ENCODE peak calls at places on chromosomes 4 and X, in four cellular contexts. Q, P, D and M are unnamed samples.

GRCh38 chrX:34638116-34638515 is 19.0 kb downstream of the TMEM47 start:
- DNase-seq in Q (peak; percentile 39), D (no peak), P (no peak), M (no peak)

GRCh38 chrX:27599928-27600327 is 9.8 kb downstream of the DCAF8L2 start:
- DNase-seq in D (peak; percentile 34), Q (peak; percentile 70), P (no peak), M (peak; percentile 53)

GRCh38 chr4:79255793-79256192 is 70.1 kb downstream of the NAA11 start:
- DNase-seq in P (no peak), D (no peak), Q (no peak), M (no peak)

GRCh38 chr4:78426972-78427371 is 124.6 kb upstream of the ANXA3 start:
- DNase-seq in D (no peak), Q (no peak), P (no peak), M (no peak)

GRCh38 chr4:118112647-118113046 is 78.4 kb downstream of the NDST3 start:
- DNase-seq in P (no peak), D (peak; percentile 31), Q (peak; percentile 70), M (no peak)

GRCh38 chr4:99159699-99160098 is 15.6 kb upstream of the ADH4 start:
- DNase-seq in P (no peak), Q (no peak), D (no peak), M (no peak)

GRCh38 chr4:6480532-6481088 is 8.2 kb upstream of the PPP2R2C start:
- DNase-seq in D (no peak), Q (no peak), P (no peak), M (peak; percentile 98)

GRCh38 chr4:98638661-98639060 is 19.8 kb downstream of the TSPAN5 start:
- DNase-seq in D (peak; percentile 65), Q (no peak), P (no peak), M (no peak)

GRCh38 chrX:17552251-17552650 is 177.3 kb downstream of the NHS start:
- DNase-seq in D (peak; percentile 73), P (no peak), Q (no peak), M (no peak)

GRCh38 chr4:8297141-8297601 is 27.6 kb downstream of the HTRA3 start:
- DNase-seq in P (no peak), Q (no peak), D (no peak), M (no peak)

GRCh38 chr4:39037491-39037825 is 5.2 kb upstream of the TMEM156 start:
- DNase-seq in P (no peak), D (peak; percentile 72), Q (peak; percentile 59), M (peak; percentile 67)

GRCh38 chr4:181821039-181822004 is 421.9 kb upstream of the TENM3 start:
- DNase-seq in D (peak; percentile 86), Q (no peak), P (no peak), M (no peak)

GRCh38 chr4:41209187-41209586 is 5.2 kb downstream of the APBB2 start:
- DNase-seq in P (no peak), Q (no peak), D (peak; percentile 47), M (no peak)

GRCh38 chr4:9953089-9953488 is 68.2 kb downstream of the SLC2A9 start:
- DNase-seq in D (no peak), Q (no peak), P (no peak), M (no peak)

GRCh38 chr4:99635601-99636000 is 22.0 kb downstream of the C4orf54 start:
- DNase-seq in D (no peak), P (no peak), Q (no peak), M (no peak)

GRCh38 chrX:55709735-55710134 is 7.8 kb upstream of the RRAGB start:
- DNase-seq in Q (no peak), D (peak; percentile 10), P (no peak), M (no peak)

GRCh38 chr4:61405307-61405706 is 205.2 kb downstream of the ADGRL3 start:
- DNase-seq in D (no peak), Q (no peak), P (no peak), M (no peak)

GRCh38 chrX:134604701-134605271 is 53.5 kb downstream of the PLAC1 start:
- DNase-seq in Q (peak; percentile 17), D (no peak), P (no peak), M (no peak)

GRCh38 chrX:107480272-107480671 is 30.8 kb downstream of the FRMPD3 start:
- DNase-seq in D (no peak), P (no peak), Q (no peak), M (no peak)

GRCh38 chr4:105147226-105148151 is 813 bp downstream of the TET2 start:
- DNase-seq in P (no peak), D (peak; percentile 42), Q (peak; percentile 74), M (no peak)

GRCh38 chrX:53320543-53321215 is 39.3 kb upstream of the IQSEC2 start:
- DNase-seq in P (no peak), Q (no peak), D (no peak), M (no peak)

GRCh38 chrX:136067097-136067496 is 80.2 kb upstream of the FHL1 start:
- DNase-seq in D (no peak), Q (no peak), P (no peak), M (no peak)

GRCh38 chrX:12329476-12329875 is 191.2 kb downstream of the FRMPD4 start:
- DNase-seq in Q (no peak), P (no peak), D (no peak), M (no peak)

DNA sequence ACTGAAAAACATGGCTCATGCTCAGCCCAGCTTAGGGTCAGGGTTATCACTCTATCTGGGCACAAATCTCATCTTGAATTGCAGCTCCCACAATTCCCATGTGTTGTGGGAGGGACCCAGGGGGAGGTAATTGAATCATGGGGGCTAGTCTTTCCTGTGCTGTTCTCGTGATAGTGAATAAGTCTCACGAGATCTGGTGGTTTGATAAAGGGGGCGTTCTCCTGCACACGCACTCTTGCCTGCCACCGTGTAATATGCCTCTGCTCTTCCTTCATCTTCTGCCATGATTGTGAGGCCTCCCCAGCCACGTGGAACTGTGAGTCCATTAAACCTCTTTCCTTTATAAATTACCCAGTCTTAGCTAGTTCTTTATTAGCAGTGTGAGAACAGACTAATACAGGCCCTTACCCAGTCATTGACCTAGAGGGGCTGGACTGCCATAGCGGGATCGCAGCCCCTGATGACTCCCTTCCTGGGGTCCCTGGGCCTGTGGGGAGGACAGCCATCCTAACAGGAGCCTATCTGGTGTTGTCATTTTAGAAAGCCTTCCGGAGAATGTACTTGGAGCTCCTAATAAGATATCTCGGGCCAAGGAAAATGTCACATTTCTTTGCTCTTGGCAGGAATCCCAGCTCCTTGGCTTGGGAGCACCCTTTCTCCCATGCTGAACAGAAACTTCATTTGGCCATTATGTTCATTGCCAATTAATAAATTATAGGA is 112.6 kb downstream of the PHKA2 start:
- DNase-seq in P (no peak), Q (no peak), D (peak; percentile 7), M (no peak)
- H3K4me3 ChIP-seq in P (no peak overlapping the region), Q (no peak overlapping the region), D (no peak overlapping the region), M (no peak overlapping the region)

GRCh38 chrX:2451456-2452316 is 49.1 kb downstream of the DHRSX start:
- DNase-seq in Q (no peak), D (peak; percentile 81), P (no peak), M (no peak)
- H2AFZ ChIP-seq in Q (no peak overlapping the region), D (peak overlapping the region; percentile 64), P (no peak overlapping the region), M (no peak overlapping the region)

GRCh38 chr4:185227131-185227551 is 17.7 kb downstream of the SNX25 start:
- DNase-seq in P (no peak), Q (peak; percentile 9), D (no peak), M (no peak)

GRCh38 chr4:185221912-185222311 is 12.5 kb downstream of the SNX25 start:
- DNase-seq in P (no peak), D (no peak), Q (no peak), M (no peak)

GRCh38 chr4:185222598-185222997 is 13.2 kb downstream of the SNX25 start:
- DNase-seq in P (no peak), Q (no peak), D (peak; percentile 87), M (no peak)

GRCh38 chr4:185221491-185221890 is 12.1 kb downstream of the SNX25 start:
- DNase-seq in Q (no peak), D (no peak), P (no peak), M (no peak)

DNA sequence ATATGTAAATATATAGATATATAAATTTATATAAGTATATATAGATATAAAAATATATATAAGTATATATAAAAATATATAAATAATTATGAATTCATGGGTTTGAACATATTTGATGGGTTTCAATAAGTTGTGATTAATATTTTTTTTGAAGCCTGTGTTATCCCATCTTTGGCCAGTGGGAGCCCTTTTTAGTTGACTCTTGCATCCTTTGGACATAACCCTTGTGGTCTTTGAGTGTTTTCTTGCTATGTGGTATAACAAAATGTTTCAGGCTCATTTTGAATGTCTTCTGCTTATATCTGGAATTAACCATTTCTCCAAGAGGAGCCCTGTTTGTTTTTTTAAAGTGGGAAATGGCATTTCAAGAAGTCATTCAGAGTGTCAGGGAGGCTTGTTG is 15.2 kb downstream of the SNX25 start:
- DNase-seq in P (no peak), Q (no peak), D (no peak), M (no peak)
- TF ChIP-seq CTCF in P (no peak), Q (no peak), D (peak; percentile 13), M (peak; percentile 23)

DNA sequence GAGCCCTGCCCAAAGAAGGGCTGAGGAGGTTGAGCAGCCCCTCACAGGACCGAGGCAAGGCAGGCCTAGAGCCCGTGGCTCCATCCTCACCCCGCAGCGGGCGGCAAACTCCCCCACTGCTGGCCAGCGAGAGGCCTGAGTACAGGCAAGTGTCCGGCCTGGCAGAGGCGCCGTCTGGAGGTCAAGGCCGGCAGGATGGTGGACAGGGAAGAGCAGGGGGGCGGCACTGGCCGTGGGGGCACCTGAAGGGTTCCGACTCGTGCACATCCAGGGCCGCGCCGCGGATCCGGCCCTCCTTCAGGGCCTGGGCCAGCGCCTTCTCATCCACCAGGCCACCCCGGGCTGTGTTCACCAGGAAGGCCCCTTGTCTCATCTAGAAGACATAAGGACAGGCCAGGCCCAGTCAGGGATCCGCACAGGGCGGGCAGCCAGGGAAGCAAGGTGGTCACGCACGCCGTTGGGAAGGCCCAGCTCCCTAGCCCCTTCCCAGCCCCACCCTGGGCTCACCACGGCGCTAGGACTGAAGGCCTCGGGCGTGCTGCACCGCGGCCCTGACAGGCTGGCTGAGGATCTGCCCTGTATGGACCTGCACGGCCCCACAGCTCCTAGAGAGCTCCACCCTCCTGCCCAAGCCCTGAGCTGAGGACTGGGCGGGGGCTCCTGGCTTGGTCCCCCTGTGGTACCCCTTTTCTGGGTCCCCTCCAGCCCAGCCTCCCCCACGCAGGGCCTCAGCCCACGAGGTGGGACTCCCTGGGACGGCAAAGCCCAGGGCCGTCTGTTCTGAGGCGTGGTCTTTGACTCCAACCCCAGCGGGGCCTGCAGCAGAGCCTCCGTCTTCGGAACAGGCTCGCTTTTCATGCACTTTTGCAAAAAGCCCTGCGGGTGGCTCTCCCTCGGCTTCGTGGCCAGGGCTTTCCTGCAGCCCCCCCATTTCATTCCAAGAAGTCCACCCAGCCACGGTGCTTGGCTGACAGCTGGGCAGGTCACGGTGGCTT is 34.5 kb downstream of the CTBP1 start:
- DNase-seq in Q (no peak), P (no peak), D (no peak), M (no peak)
- H3K4me3 ChIP-seq in Q (no peak overlapping the region), P (no peak overlapping the region), D (no peak overlapping the region), M (no peak overlapping the region)

GRCh38 chr4:157587681-157588423 is 367.3 kb downstream of the GRIA2 start:
- DNase-seq in Q (no peak), P (no peak), D (no peak), M (no peak)
- H2AFZ ChIP-seq in Q (no peak overlapping the region), P (no peak overlapping the region), D (no peak overlapping the region), M (no peak overlapping the region)

GRCh38 chr4:157012296-157012695 is 40.7 kb upstream of the PDGFC start:
- DNase-seq in D (peak; percentile 33), Q (no peak), P (no peak), M (no peak)

GRCh38 chr4:157013656-157014055 is 42.1 kb upstream of the PDGFC start:
- DNase-seq in Q (no peak), P (no peak), D (peak; percentile 10), M (no peak)

GRCh38 chr4:157012781-157013180 is 41.2 kb upstream of the PDGFC start:
- DNase-seq in Q (no peak), D (peak; percentile 94), P (no peak), M (peak; percentile 61)

GRCh38 chr4:157018920-157019490 is 47.4 kb upstream of the PDGFC start:
- DNase-seq in D (no peak), P (no peak), Q (no peak), M (no peak)

GRCh38 chr4:157014621-157015591 is 43.3 kb upstream of the PDGFC start:
- DNase-seq in D (peak; percentile 97), P (no peak), Q (no peak), M (peak; percentile 34)
- TF ChIP-seq CTCF in D (no peak), P (no peak), Q (no peak), M (no peak)